ENCODE peak calls at places on chromosome 17, in six cellular contexts. R is heart left ventricle, V is spleen, U is HCT116, Q is lung, Z is Caco-2. S is an unnamed sample.

GRCh38 chr17:57001541-57001940 is 23.6 kb downstream of the SCPEP1 start:
- DNase-seq in R (no peak), V (no peak), U (no peak), Q (no peak), Z (no peak), S (no peak)

GRCh38 chr17:41625602-41626001 is 1.2 kb upstream of the KRT17 start:
- DNase-seq in R (peak; percentile 45), V (peak; percentile 66), U (no peak), Q (no peak), Z (no peak), S (peak; percentile 96)

GRCh38 chr17:16293918-16294317 is 59.4 kb downstream of the CENPV start:
- DNase-seq in R (no peak), V (no peak), U (no peak), Q (no peak), Z (peak; percentile 56), S (no peak)

GRCh38 chr17:78840780-78841611 is at the start of gene USP36:
- DNase-seq in R (peak; percentile 100), V (peak; percentile 100), U (peak; percentile 100), Q (peak; percentile 99), Z (peak; percentile 100), S (peak; percentile 100)

GRCh38 chr17:70855401-70856054 is 686.2 kb downstream of the KCNJ2 start:
- DNase-seq in R (no peak), V (no peak), U (no peak), Q (no peak), Z (no peak), S (no peak)

GRCh38 chr17:57861000-57861736 is 11.3 kb upstream of the MRPS23 start:
- DNase-seq in R (peak; percentile 78), V (peak; percentile 91), U (peak; percentile 75), Q (peak; percentile 72), Z (peak; percentile 79), S (no peak)

GRCh38 chr17:373616-374225 is 21.1 kb upstream of the RPH3AL start:
- DNase-seq in R (no peak), V (peak; percentile 10), U (no peak), Q (no peak), Z (no peak), S (peak; percentile 26)

GRCh38 chr17:28541439-28541838 is 11.0 kb downstream of the UNC119 start:
- DNase-seq in R (no peak), V (no peak), U (no peak), Q (no peak), Z (no peak), S (no peak)

GRCh38 chr17:63434951-63435571 is 11.0 kb downstream of the CYB561 start:
- DNase-seq in R (peak; percentile 81), V (no peak), U (peak; percentile 37), Q (peak; percentile 89), Z (no peak), S (peak; percentile 81)

GRCh38 chr17:9726291-9726690 is 65.1 kb downstream of the DHRS7C start:
- DNase-seq in R (no peak), V (no peak), U (no peak), Q (no peak), Z (no peak), S (no peak)

GRCh38 chr17:9728564-9728963 is 62.8 kb downstream of the DHRS7C start:
- DNase-seq in R (no peak), V (no peak), U (no peak), Q (no peak), Z (no peak), S (no peak)

GRCh38 chr17:9729034-9729650 is 62.2 kb downstream of the DHRS7C start:
- DNase-seq in R (no peak), V (no peak), U (peak; percentile 23), Q (no peak), Z (no peak), S (no peak)

GRCh38 chr17:9728005-9728404 is 63.4 kb downstream of the DHRS7C start:
- DNase-seq in R (no peak), V (no peak), U (no peak), Q (no peak), Z (no peak), S (no peak)

DNA sequence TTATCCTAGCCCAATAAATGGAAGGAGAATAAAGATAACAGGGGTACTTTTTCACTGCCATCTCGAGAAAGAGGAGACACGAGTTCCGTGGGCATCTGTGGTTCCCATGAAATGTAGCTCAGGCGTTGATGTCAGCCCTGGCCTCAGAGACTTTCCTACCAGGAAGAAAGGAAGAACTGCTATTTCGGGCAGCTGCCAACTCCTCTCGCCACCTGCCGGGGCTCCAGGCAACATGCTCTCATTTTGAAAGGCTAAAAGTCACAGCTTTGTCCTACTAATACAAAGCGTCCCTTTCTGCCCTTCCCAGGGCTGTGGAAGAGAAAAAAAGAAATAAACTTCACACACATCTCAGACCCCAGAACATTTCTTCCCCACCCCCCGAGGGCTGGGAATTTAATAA is 65.8 kb downstream of the DHRS7C start:
- DNase-seq in R (no peak), V (no peak), U (no peak), Q (no peak), Z (no peak), S (no peak)
- TF ChIP-seq CTCF in R (peak; percentile 24), V (no peak), U (no peak), Q (no peak), Z (no peak), S (peak; percentile 72)

DNA sequence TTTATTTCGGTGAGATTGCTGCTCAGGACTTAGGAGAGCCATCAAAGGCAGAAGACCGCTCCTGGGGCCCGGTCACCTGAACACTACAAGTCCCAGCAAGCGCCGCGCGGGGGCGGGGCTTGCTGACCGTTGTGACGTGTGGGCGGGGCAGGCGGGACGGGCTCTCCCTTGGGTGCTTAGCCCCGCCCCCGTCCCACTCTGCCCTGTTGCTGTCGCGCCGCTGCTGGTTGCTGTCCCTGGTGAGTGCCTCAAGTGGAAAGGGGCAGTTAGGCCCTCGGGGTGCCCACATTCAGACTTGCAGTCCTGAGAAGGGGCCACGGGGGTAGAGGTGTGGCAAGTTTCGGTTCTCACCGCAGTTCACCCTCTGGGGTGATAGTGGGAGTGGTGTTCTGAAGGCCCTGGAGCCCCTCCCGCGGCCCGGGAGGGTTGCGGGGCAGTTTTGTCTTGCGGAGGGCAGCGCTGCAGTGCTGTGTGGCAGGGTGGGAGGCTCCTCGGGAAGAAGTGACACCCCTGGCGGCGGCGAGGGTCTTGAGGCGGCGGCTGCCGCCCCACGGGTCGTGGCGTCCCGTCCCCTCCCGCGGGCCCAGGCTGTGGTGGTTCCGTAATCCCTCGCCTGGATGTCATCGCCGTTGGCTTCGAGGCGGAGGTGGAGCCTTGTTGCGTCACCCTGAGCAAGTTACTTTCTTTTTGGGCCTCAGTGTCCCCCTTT is at the start of gene CALCOCO2:
- DNase-seq in R (peak; percentile 97), V (peak; percentile 98), U (peak; percentile 94), Q (peak; percentile 94), Z (peak; percentile 99), S (peak; percentile 94)
- TF ChIP-seq CTCF in R (no peak), V (peak; percentile 26), U (no peak), Q (no peak), Z (peak; percentile 24), S (no peak)

GRCh38 chr17:21285164-21286065 is 904 bp downstream of the MAP2K3 start:
- DNase-seq in R (peak; percentile 51), V (no peak), U (no peak), Q (no peak), Z (no peak), S (no peak)
- TF ChIP-seq CTCF in R (peak; percentile 33), V (no peak), U (no peak), Q (no peak), Z (no peak), S (no peak)

GRCh38 chr17:4837471-4838305 is 4.5 kb downstream of the MINK1 start:
- DNase-seq in R (no peak), V (no peak), U (no peak), Q (no peak), Z (no peak), S (no peak)

GRCh38 chr17:4834621-4835020 is 1.5 kb downstream of the MINK1 start:
- DNase-seq in R (no peak), V (no peak), U (no peak), Q (no peak), Z (no peak), S (no peak)

GRCh38 chr17:4836221-4836620 is 3.1 kb downstream of the MINK1 start:
- DNase-seq in R (no peak), V (no peak), U (no peak), Q (no peak), Z (no peak), S (no peak)

GRCh38 chr17:4833941-4834501 is 881 bp downstream of the MINK1 start:
- DNase-seq in R (no peak), V (no peak), U (no peak), Q (no peak), Z (no peak), S (no peak)

GRCh38 chr17:4833178-4833940 is at the start of gene MINK1:
- DNase-seq in R (peak; percentile 93), V (peak; percentile 97), U (peak; percentile 87), Q (peak; percentile 86), Z (peak; percentile 81), S (no peak)
- TF ChIP-seq CTCF in R (no peak), V (no peak), U (no peak), Q (no peak), Z (no peak), S (no peak)

GRCh38 chr17:34581446-34582184 is 2.2 kb downstream of the TMEM132E start:
- DNase-seq in R (no peak), V (no peak), U (no peak), Q (no peak), Z (no peak), S (no peak)

GRCh38 chr17:34579979-34580684 is 750 bp downstream of the TMEM132E start:
- DNase-seq in R (peak; percentile 37), V (no peak), U (no peak), Q (peak; percentile 30), Z (no peak), S (no peak)

GRCh38 chr17:34582185-34582900 is 3.0 kb downstream of the TMEM132E start:
- DNase-seq in R (no peak), V (no peak), U (no peak), Q (no peak), Z (no peak), S (no peak)

GRCh38 chr17:34579017-34579946 is at the start of gene TMEM132E:
- DNase-seq in R (peak; percentile 36), V (no peak), U (no peak), Q (peak; percentile 43), Z (no peak), S (no peak)

DNA sequence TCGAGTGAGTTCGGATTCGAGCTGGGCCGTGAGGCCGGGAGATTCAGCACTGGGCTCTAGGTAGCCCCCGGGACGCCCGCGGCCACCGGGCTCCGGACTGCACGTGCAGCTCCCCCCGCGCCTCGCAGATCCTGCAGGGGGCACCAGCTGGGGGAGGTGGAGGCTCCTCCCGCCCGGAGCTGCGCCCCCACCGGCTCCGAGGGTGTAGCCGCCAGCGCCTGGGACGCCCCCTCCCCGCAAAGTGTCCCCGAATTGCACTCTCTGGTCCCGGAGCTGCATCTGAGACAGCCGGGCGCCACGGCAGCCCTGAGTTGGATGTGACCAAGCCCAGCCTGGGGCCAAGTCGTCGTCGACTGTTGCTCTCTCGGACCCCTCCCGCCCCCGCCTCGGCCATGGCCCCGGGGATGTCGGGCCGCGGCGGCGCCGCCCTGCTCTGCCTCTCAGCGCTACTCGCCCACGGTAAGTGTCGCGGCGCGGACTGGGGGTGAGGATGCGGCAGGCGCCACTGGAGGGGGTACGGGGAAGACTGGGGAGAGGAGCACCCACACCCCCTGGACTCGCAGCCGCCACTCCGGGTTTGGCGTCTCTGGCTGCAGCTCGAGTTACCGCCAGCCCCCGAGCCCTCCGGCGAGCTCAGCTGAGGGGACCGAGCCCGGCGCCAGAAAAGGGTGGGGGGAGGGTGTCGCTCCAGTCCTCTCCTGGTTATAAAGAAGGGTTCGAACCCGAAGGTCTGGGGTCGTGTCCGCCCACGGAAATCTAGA is 1.5 kb downstream of the TMEM132E start:
- DNase-seq in R (no peak), V (no peak), U (no peak), Q (no peak), Z (no peak), S (no peak)
- TF ChIP-seq CTCF in R (no peak), V (no peak), U (no peak), Q (no peak), Z (no peak), S (no peak)